ENCODE peak calls at places on chromosomes 4 and X, in six cellular contexts. N, O, S, R, D and I are unnamed samples.

GRCh38 chr4:16082424-16083216 is 1.2 kb downstream of the PROM1 start:
- DNase-seq in N (no peak), D (peak; percentile 30), R (no peak), O (no peak), S (peak; percentile 88), I (peak; percentile 98)

GRCh38 chr4:133775881-133776280 is 425.7 kb downstream of the PABPC4L start:
- DNase-seq in O (no peak), R (no peak), D (no peak), N (no peak), S (no peak), I (no peak)

GRCh38 chrX:9339603-9340569 is 125.0 kb upstream of the TBL1X start:
- DNase-seq in S (no peak), R (no peak), N (no peak), O (no peak), D (no peak), I (no peak)

GRCh38 chrX:7965436-7965835 is 38.2 kb upstream of the PNPLA4 start:
- DNase-seq in R (no peak), O (no peak), D (no peak), N (no peak), S (no peak), I (no peak)

GRCh38 chr4:8859550-8860095 is 12.0 kb downstream of the HMX1 start:
- DNase-seq in O (no peak), S (peak; percentile 59), D (no peak), N (no peak), R (no peak), I (peak; percentile 27)

GRCh38 chrX:11597479-11597878 is 68.2 kb downstream of the ARHGAP6 start:
- DNase-seq in D (no peak), N (no peak), O (no peak), S (no peak), R (no peak), I (no peak)

GRCh38 chr4:2047031-2047660 is 12.0 kb upstream of the NAT8L start:
- DNase-seq in R (no peak), S (peak; percentile 43), N (no peak), O (no peak), D (no peak), I (no peak)

GRCh38 chr4:77818077-77818666 is 996 bp downstream of the CNOT6L start:
- DNase-seq in O (peak; percentile 60), R (peak; percentile 78), S (peak; percentile 53), D (peak; percentile 88), N (no peak), I (peak; percentile 74)

GRCh38 chr4:128155231-128155855 is 94.2 kb downstream of the LARP1B start:
- DNase-seq in O (no peak), S (no peak), D (peak; percentile 47), N (no peak), R (no peak), I (no peak)

GRCh38 chr4:156746111-156746510 is 225.5 kb downstream of the PDGFC start:
- DNase-seq in D (no peak), R (no peak), O (no peak), N (no peak), S (no peak), I (no peak)

GRCh38 chr4:172143605-172144314 is 330.6 kb downstream of the GALNTL6 start:
- DNase-seq in N (no peak), R (peak; percentile 37), S (no peak), D (peak; percentile 6), O (no peak), I (no peak)

GRCh38 chr4:44447563-44448504 is 775 bp downstream of the KCTD8 start:
- DNase-seq in S (peak; percentile 75), N (no peak), D (peak; percentile 21), O (no peak), R (no peak), I (peak; percentile 65)

GRCh38 chrX:38675856-38676255 is 114.5 kb downstream of the TSPAN7 start:
- DNase-seq in R (no peak), N (no peak), S (no peak), O (no peak), D (no peak), I (no peak)

GRCh38 chr4:962231-963208 is 10.8 kb downstream of the DGKQ start:
- DNase-seq in O (no peak), R (no peak), D (no peak), S (no peak), N (no peak), I (no peak)

GRCh38 chrX:83469551-83469950 is 38.5 kb upstream of the POU3F4 start:
- DNase-seq in N (no peak), R (no peak), O (no peak), S (peak; percentile 46), D (no peak), I (peak; percentile 25)

GRCh38 chrX:133516691-133517090 is 101.4 kb upstream of the GPC4 start:
- DNase-seq in R (no peak), N (no peak), S (no peak), D (no peak), O (no peak), I (no peak)

GRCh38 chrX:25596881-25597280 is 541.3 kb upstream of the MAGEB18 start:
- DNase-seq in N (no peak), S (no peak), D (no peak), R (no peak), O (no peak), I (no peak)

GRCh38 chrX:111568356-111568755 is 56.9 kb downstream of the SERTM2 start:
- DNase-seq in S (no peak), R (peak; percentile 14), D (no peak), O (peak; percentile 6), N (no peak), I (peak; percentile 63)

GRCh38 chrX:574830-575229 is 55.8 kb upstream of the SHOX start:
- DNase-seq in N (no peak), O (no peak), D (no peak), S (peak; percentile 45), R (no peak), I (no peak)

GRCh38 chr4:152010680-152011079 is 249.9 kb upstream of the GATB start:
- DNase-seq in D (no peak), S (no peak), R (no peak), N (no peak), O (no peak), I (peak; percentile 17)

GRCh38 chr4:152014280-152014679 is 253.5 kb upstream of the GATB start:
- DNase-seq in N (peak; percentile 55), S (no peak), O (no peak), R (no peak), D (no peak), I (no peak)

GRCh38 chr4:152009046-152009445 is 248.2 kb upstream of the GATB start:
- DNase-seq in S (no peak), O (no peak), N (no peak), R (no peak), D (no peak), I (no peak)

GRCh38 chr4:152015597-152016324 is 255.0 kb upstream of the GATB start:
- DNase-seq in S (no peak), D (no peak), N (no peak), R (no peak), O (no peak), I (no peak)

GRCh38 chr4:152011469-152011868 is 250.7 kb upstream of the GATB start:
- DNase-seq in S (no peak), R (no peak), N (no peak), O (no peak), D (no peak), I (no peak)
- TF ChIP-seq POLR2AphosphoS5 in S (no peak), R (no peak), N (no peak), O (no peak), D (no peak), I (no peak)

GRCh38 chrX:40145670-40146470 is 48.1 kb upstream of the BCOR start:
- DNase-seq in S (no peak), N (no peak), R (no peak), D (no peak), O (no peak), I (no peak)
- TF ChIP-seq EZH2 in S (no peak), N (no peak), R (no peak), D (no peak), O (no peak), I (no peak)

GRCh38 chrX:122133478-122133877 is 1050.6 kb upstream of the GRIA3 start:
- DNase-seq in R (no peak), N (no peak), S (no peak), D (no peak), O (no peak), I (no peak)
- TF ChIP-seq POLR2AphosphoS5 in R (no peak), N (no peak), S (no peak), D (no peak), O (no peak), I (no peak)

GRCh38 chr4:76212851-76213414 is 691 bp downstream of the SCARB2 start:
- DNase-seq in S (no peak), D (peak; percentile 45), R (no peak), N (no peak), O (no peak), I (peak; percentile 74)

GRCh38 chr4:76212301-76212700 is 1.3 kb downstream of the SCARB2 start:
- DNase-seq in D (peak; percentile 34), R (no peak), S (no peak), N (no peak), O (no peak), I (no peak)

GRCh38 chr4:76215120-76215519 is 1.5 kb upstream of the SCARB2 start:
- DNase-seq in O (no peak), R (no peak), S (no peak), D (no peak), N (no peak), I (no peak)

GRCh38 chr4:76214269-76214628 is 625 bp upstream of the SCARB2 start:
- DNase-seq in S (no peak), D (no peak), O (no peak), R (no peak), N (no peak), I (peak; percentile 69)

DNA sequence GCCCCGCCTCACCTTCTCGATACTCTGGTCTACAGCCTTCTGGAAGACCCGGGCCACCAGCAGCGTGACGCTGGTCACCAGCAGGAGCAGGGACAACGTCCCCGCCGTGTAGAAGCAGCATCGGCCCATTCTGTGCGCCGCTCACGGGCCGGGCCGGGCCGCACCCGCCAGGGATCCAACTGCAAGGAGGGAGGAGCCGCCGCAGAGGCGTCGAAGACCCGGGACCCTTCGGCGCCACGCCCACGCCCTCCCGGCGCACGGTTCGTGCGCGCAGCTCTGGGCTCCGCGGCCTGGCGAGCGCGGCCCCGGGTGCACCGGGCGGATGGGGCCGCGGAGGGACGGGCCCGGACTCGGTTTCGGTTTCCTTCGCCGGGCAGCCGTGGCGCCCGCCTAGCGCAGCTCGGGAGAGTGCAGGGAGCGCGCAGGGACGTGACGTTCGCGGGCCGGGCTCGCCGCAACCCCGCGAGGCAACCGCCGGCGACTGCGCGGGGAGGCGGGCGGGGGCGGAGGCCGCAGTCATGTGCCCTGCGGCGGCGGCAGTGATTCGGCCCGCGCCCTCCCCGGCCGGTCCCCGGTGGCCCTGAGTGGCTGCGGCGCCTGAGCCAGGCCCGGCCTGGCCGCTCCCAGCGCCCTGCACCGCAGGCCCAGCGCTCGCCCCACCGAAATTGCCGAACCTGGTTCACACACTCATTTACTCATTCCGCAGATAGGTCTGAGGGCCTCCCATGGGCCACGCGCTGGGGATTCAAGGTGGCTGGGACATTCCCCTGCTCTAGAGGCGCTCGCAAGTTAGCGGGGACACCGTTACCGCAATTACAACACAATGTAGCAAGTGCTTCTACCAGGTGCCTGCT is at the start of gene SCARB2:
- DNase-seq in N (no peak), S (peak; percentile 91), R (peak; percentile 87), O (peak; percentile 47), D (peak; percentile 90), I (peak; percentile 83)
- TF ChIP-seq EZH2 in N (no peak), S (peak; percentile 22), R (no peak), O (no peak), D (no peak), I (no peak)